ENCODE peak calls at places on chromosomes 2 and 18, in nine cellular contexts. One of them, this sample, is unnamed.

GRCh38 chr2:221104391-221104811 is 467.7 kb downstream of the EPHA4 start:
- DNase-seq in uterus: peak; percentile 31
- DNase-seq in NCI-H2081: no peak
- DNase-seq in CD4-positive, CD25-positive, alpha-beta regulatory T cell: no peak
- DNase-seq in astrocyte: peak; percentile 61
- DNase-seq in osteoblast: peak; percentile 34
- DNase-seq in activated CD4-positive, alpha-beta T cell treated with anti-CD3 and anti-CD28 coated beads, Interleukin-2, amount 10 ng/mL, durations not matched to agents 7 days and 5 days: no peak
- DNase-seq in T follicular helper cell: no peak
- DNase-seq in posterior vena cava: peak; percentile 93
- DNase-seq in this sample: no peak

GRCh38 chr2:193868833-193869232 is 1674.1 kb upstream of the TMEFF2 start:
- DNase-seq in posterior vena cava: no peak
- DNase-seq in astrocyte: no peak
- DNase-seq in uterus: no peak
- DNase-seq in osteoblast: no peak
- DNase-seq in CD4-positive, CD25-positive, alpha-beta regulatory T cell: no peak
- DNase-seq in T follicular helper cell: no peak
- DNase-seq in NCI-H2081: no peak
- DNase-seq in activated CD4-positive, alpha-beta T cell treated with anti-CD3 and anti-CD28 coated beads, Interleukin-2, amount 10 ng/mL, durations not matched to agents 7 days and 5 days: no peak
- DNase-seq in this sample: no peak

GRCh38 chr2:198129609-198130008 is 325.2 kb downstream of the PLCL1 start:
- DNase-seq in NCI-H2081: no peak
- DNase-seq in CD4-positive, CD25-positive, alpha-beta regulatory T cell: no peak
- DNase-seq in T follicular helper cell: no peak
- DNase-seq in activated CD4-positive, alpha-beta T cell treated with anti-CD3 and anti-CD28 coated beads, Interleukin-2, amount 10 ng/mL, durations not matched to agents 7 days and 5 days: no peak
- DNase-seq in osteoblast: no peak
- DNase-seq in astrocyte: no peak
- DNase-seq in uterus: no peak
- DNase-seq in posterior vena cava: no peak
- DNase-seq in this sample: no peak

GRCh38 chr2:158542577-158542976 is 85.8 kb downstream of the PKP4 start:
- DNase-seq in osteoblast: no peak
- DNase-seq in activated CD4-positive, alpha-beta T cell treated with anti-CD3 and anti-CD28 coated beads, Interleukin-2, amount 10 ng/mL, durations not matched to agents 7 days and 5 days: no peak
- DNase-seq in CD4-positive, CD25-positive, alpha-beta regulatory T cell: no peak
- DNase-seq in NCI-H2081: no peak
- DNase-seq in T follicular helper cell: no peak
- DNase-seq in posterior vena cava: no peak
- DNase-seq in uterus: no peak
- DNase-seq in astrocyte: no peak
- DNase-seq in this sample: no peak

GRCh38 chr18:78979682-78980278 is at the start of gene SALL3:
- DNase-seq in astrocyte: no peak
- DNase-seq in posterior vena cava: no peak
- DNase-seq in activated CD4-positive, alpha-beta T cell treated with anti-CD3 and anti-CD28 coated beads, Interleukin-2, amount 10 ng/mL, durations not matched to agents 7 days and 5 days: no peak
- DNase-seq in osteoblast: peak; percentile 91
- DNase-seq in CD4-positive, CD25-positive, alpha-beta regulatory T cell: no peak
- DNase-seq in NCI-H2081: peak; percentile 28
- DNase-seq in uterus: no peak
- DNase-seq in T follicular helper cell: no peak
- DNase-seq in this sample: no peak

GRCh38 chr18:3511980-3512379 is 62.0 kb downstream of the TGIF1 start:
- DNase-seq in T follicular helper cell: no peak
- DNase-seq in activated CD4-positive, alpha-beta T cell treated with anti-CD3 and anti-CD28 coated beads, Interleukin-2, amount 10 ng/mL, durations not matched to agents 7 days and 5 days: no peak
- DNase-seq in NCI-H2081: no peak
- DNase-seq in uterus: no peak
- DNase-seq in CD4-positive, CD25-positive, alpha-beta regulatory T cell: no peak
- DNase-seq in astrocyte: peak; percentile 67
- DNase-seq in posterior vena cava: no peak
- DNase-seq in osteoblast: peak; percentile 80
- DNase-seq in this sample: no peak

GRCh38 chr2:70932631-70933230 is 3.0 kb upstream of the ATP6V1B1 start:
- DNase-seq in osteoblast: no peak
- DNase-seq in uterus: no peak
- DNase-seq in T follicular helper cell: no peak
- DNase-seq in posterior vena cava: no peak
- DNase-seq in astrocyte: no peak
- DNase-seq in activated CD4-positive, alpha-beta T cell treated with anti-CD3 and anti-CD28 coated beads, Interleukin-2, amount 10 ng/mL, durations not matched to agents 7 days and 5 days: peak; percentile 0
- DNase-seq in NCI-H2081: no peak
- DNase-seq in CD4-positive, CD25-positive, alpha-beta regulatory T cell: no peak
- DNase-seq in this sample: no peak

GRCh38 chr2:129619471-129619870 is 360.0 kb upstream of the RAB6C start:
- DNase-seq in NCI-H2081: no peak
- DNase-seq in CD4-positive, CD25-positive, alpha-beta regulatory T cell: no peak
- DNase-seq in uterus: no peak
- DNase-seq in activated CD4-positive, alpha-beta T cell treated with anti-CD3 and anti-CD28 coated beads, Interleukin-2, amount 10 ng/mL, durations not matched to agents 7 days and 5 days: no peak
- DNase-seq in T follicular helper cell: no peak
- DNase-seq in posterior vena cava: no peak
- DNase-seq in astrocyte: no peak
- DNase-seq in osteoblast: no peak
- DNase-seq in this sample: no peak

GRCh38 chr2:15799432-15799827 is 140.9 kb upstream of the MYCN start:
- DNase-seq in uterus: no peak
- DNase-seq in osteoblast: no peak
- DNase-seq in CD4-positive, CD25-positive, alpha-beta regulatory T cell: no peak
- DNase-seq in activated CD4-positive, alpha-beta T cell treated with anti-CD3 and anti-CD28 coated beads, Interleukin-2, amount 10 ng/mL, durations not matched to agents 7 days and 5 days: no peak
- DNase-seq in astrocyte: no peak
- DNase-seq in NCI-H2081: no peak
- DNase-seq in posterior vena cava: no peak
- DNase-seq in T follicular helper cell: no peak
- DNase-seq in this sample: no peak

GRCh38 chr2:240637116-240637900 is 12.0 kb downstream of the GPR35 start:
- DNase-seq in posterior vena cava: peak; percentile 72
- DNase-seq in T follicular helper cell: no peak
- DNase-seq in CD4-positive, CD25-positive, alpha-beta regulatory T cell: no peak
- DNase-seq in astrocyte: no peak
- DNase-seq in osteoblast: peak; percentile 74
- DNase-seq in uterus: no peak
- DNase-seq in activated CD4-positive, alpha-beta T cell treated with anti-CD3 and anti-CD28 coated beads, Interleukin-2, amount 10 ng/mL, durations not matched to agents 7 days and 5 days: no peak
- DNase-seq in NCI-H2081: no peak
- DNase-seq in this sample: no peak

GRCh38 chr2:183438541-183438940 is 314.3 kb downstream of the NUP35 start:
- DNase-seq in T follicular helper cell: no peak
- DNase-seq in NCI-H2081: no peak
- DNase-seq in astrocyte: no peak
- DNase-seq in uterus: no peak
- DNase-seq in osteoblast: no peak
- DNase-seq in CD4-positive, CD25-positive, alpha-beta regulatory T cell: no peak
- DNase-seq in activated CD4-positive, alpha-beta T cell treated with anti-CD3 and anti-CD28 coated beads, Interleukin-2, amount 10 ng/mL, durations not matched to agents 7 days and 5 days: no peak
- DNase-seq in posterior vena cava: no peak
- DNase-seq in this sample: no peak

GRCh38 chr2:213004197-213004821 is 147.1 kb downstream of the IKZF2 start:
- DNase-seq in T follicular helper cell: no peak
- DNase-seq in astrocyte: no peak
- DNase-seq in activated CD4-positive, alpha-beta T cell treated with anti-CD3 and anti-CD28 coated beads, Interleukin-2, amount 10 ng/mL, durations not matched to agents 7 days and 5 days: no peak
- DNase-seq in NCI-H2081: no peak
- DNase-seq in posterior vena cava: no peak
- DNase-seq in CD4-positive, CD25-positive, alpha-beta regulatory T cell: no peak
- DNase-seq in uterus: no peak
- DNase-seq in osteoblast: no peak
- DNase-seq in this sample: no peak

GRCh38 chr2:64461271-64462058 is 7.5 kb downstream of the LGALSL start:
- DNase-seq in posterior vena cava: no peak
- DNase-seq in astrocyte: no peak
- DNase-seq in activated CD4-positive, alpha-beta T cell treated with anti-CD3 and anti-CD28 coated beads, Interleukin-2, amount 10 ng/mL, durations not matched to agents 7 days and 5 days: no peak
- DNase-seq in osteoblast: no peak
- DNase-seq in NCI-H2081: no peak
- DNase-seq in CD4-positive, CD25-positive, alpha-beta regulatory T cell: no peak
- DNase-seq in T follicular helper cell: no peak
- DNase-seq in uterus: no peak
- DNase-seq in this sample: no peak

GRCh38 chr2:16102976-16103380 is 162.6 kb downstream of the MYCN start:
- DNase-seq in NCI-H2081: no peak
- DNase-seq in CD4-positive, CD25-positive, alpha-beta regulatory T cell: no peak
- DNase-seq in activated CD4-positive, alpha-beta T cell treated with anti-CD3 and anti-CD28 coated beads, Interleukin-2, amount 10 ng/mL, durations not matched to agents 7 days and 5 days: no peak
- DNase-seq in posterior vena cava: no peak
- DNase-seq in osteoblast: no peak
- DNase-seq in uterus: no peak
- DNase-seq in T follicular helper cell: no peak
- DNase-seq in astrocyte: no peak
- DNase-seq in this sample: no peak

GRCh38 chr2:68403199-68403644 is 38.1 kb downstream of the PLEK start:
- DNase-seq in CD4-positive, CD25-positive, alpha-beta regulatory T cell: no peak
- DNase-seq in astrocyte: no peak
- DNase-seq in osteoblast: no peak
- DNase-seq in T follicular helper cell: no peak
- DNase-seq in posterior vena cava: no peak
- DNase-seq in NCI-H2081: no peak
- DNase-seq in uterus: no peak
- DNase-seq in activated CD4-positive, alpha-beta T cell treated with anti-CD3 and anti-CD28 coated beads, Interleukin-2, amount 10 ng/mL, durations not matched to agents 7 days and 5 days: no peak
- DNase-seq in this sample: no peak

GRCh38 chr2:15736396-15737180 is 144.9 kb downstream of the DDX1 start:
- DNase-seq in CD4-positive, CD25-positive, alpha-beta regulatory T cell: no peak
- DNase-seq in T follicular helper cell: no peak
- DNase-seq in uterus: no peak
- DNase-seq in astrocyte: no peak
- DNase-seq in activated CD4-positive, alpha-beta T cell treated with anti-CD3 and anti-CD28 coated beads, Interleukin-2, amount 10 ng/mL, durations not matched to agents 7 days and 5 days: no peak
- DNase-seq in posterior vena cava: no peak
- DNase-seq in osteoblast: no peak
- DNase-seq in NCI-H2081: no peak
- DNase-seq in this sample: no peak

GRCh38 chr18:8742382-8743361 is 37.3 kb downstream of the MTCL1 start:
- DNase-seq in NCI-H2081: no peak
- DNase-seq in osteoblast: no peak
- DNase-seq in activated CD4-positive, alpha-beta T cell treated with anti-CD3 and anti-CD28 coated beads, Interleukin-2, amount 10 ng/mL, durations not matched to agents 7 days and 5 days: peak; percentile 60
- DNase-seq in uterus: no peak
- DNase-seq in posterior vena cava: no peak
- DNase-seq in T follicular helper cell: peak; percentile 25
- DNase-seq in CD4-positive, CD25-positive, alpha-beta regulatory T cell: no peak
- DNase-seq in astrocyte: no peak
- DNase-seq in this sample: peak; percentile 72

GRCh38 chr2:178005756-178006155 is 66.8 kb downstream of the PDE11A start:
- DNase-seq in posterior vena cava: no peak
- DNase-seq in NCI-H2081: no peak
- DNase-seq in osteoblast: no peak
- DNase-seq in astrocyte: peak; percentile 5
- DNase-seq in activated CD4-positive, alpha-beta T cell treated with anti-CD3 and anti-CD28 coated beads, Interleukin-2, amount 10 ng/mL, durations not matched to agents 7 days and 5 days: no peak
- DNase-seq in uterus: no peak
- DNase-seq in T follicular helper cell: no peak
- DNase-seq in CD4-positive, CD25-positive, alpha-beta regulatory T cell: no peak
- DNase-seq in this sample: no peak

GRCh38 chr2:43438858-43439655 is 156.8 kb downstream of the THADA start:
- DNase-seq in NCI-H2081: no peak
- DNase-seq in astrocyte: no peak
- DNase-seq in posterior vena cava: no peak
- DNase-seq in osteoblast: no peak
- DNase-seq in CD4-positive, CD25-positive, alpha-beta regulatory T cell: no peak
- DNase-seq in T follicular helper cell: no peak
- DNase-seq in activated CD4-positive, alpha-beta T cell treated with anti-CD3 and anti-CD28 coated beads, Interleukin-2, amount 10 ng/mL, durations not matched to agents 7 days and 5 days: no peak
- DNase-seq in uterus: no peak
- DNase-seq in this sample: no peak

GRCh38 chr2:144460981-144461766 is 58.7 kb downstream of the ZEB2 start:
- DNase-seq in activated CD4-positive, alpha-beta T cell treated with anti-CD3 and anti-CD28 coated beads, Interleukin-2, amount 10 ng/mL, durations not matched to agents 7 days and 5 days: no peak
- DNase-seq in CD4-positive, CD25-positive, alpha-beta regulatory T cell: no peak
- DNase-seq in astrocyte: peak; percentile 93
- DNase-seq in osteoblast: peak; percentile 73
- DNase-seq in uterus: peak; percentile 69
- DNase-seq in T follicular helper cell: no peak
- DNase-seq in posterior vena cava: peak; percentile 81
- DNase-seq in NCI-H2081: no peak
- DNase-seq in this sample: no peak

GRCh38 chr2:69493268-69493667 is 56.0 kb upstream of the NFU1 start:
- DNase-seq in posterior vena cava: no peak
- DNase-seq in NCI-H2081: peak; percentile 20
- DNase-seq in CD4-positive, CD25-positive, alpha-beta regulatory T cell: no peak
- DNase-seq in osteoblast: no peak
- DNase-seq in T follicular helper cell: no peak
- DNase-seq in activated CD4-positive, alpha-beta T cell treated with anti-CD3 and anti-CD28 coated beads, Interleukin-2, amount 10 ng/mL, durations not matched to agents 7 days and 5 days: no peak
- DNase-seq in uterus: no peak
- DNase-seq in astrocyte: no peak
- DNase-seq in this sample: no peak

GRCh38 chr2:133229974-133230373 is 338.3 kb downstream of the NCKAP5 start:
- DNase-seq in NCI-H2081: no peak
- DNase-seq in astrocyte: no peak
- DNase-seq in activated CD4-positive, alpha-beta T cell treated with anti-CD3 and anti-CD28 coated beads, Interleukin-2, amount 10 ng/mL, durations not matched to agents 7 days and 5 days: no peak
- DNase-seq in posterior vena cava: no peak
- DNase-seq in T follicular helper cell: no peak
- DNase-seq in uterus: no peak
- DNase-seq in osteoblast: no peak
- DNase-seq in CD4-positive, CD25-positive, alpha-beta regulatory T cell: no peak
- DNase-seq in this sample: no peak

GRCh38 chr2:146317959-146318358 is 1526.9 kb upstream of the ACVR2A start:
- DNase-seq in astrocyte: peak; percentile 64
- DNase-seq in uterus: no peak
- DNase-seq in activated CD4-positive, alpha-beta T cell treated with anti-CD3 and anti-CD28 coated beads, Interleukin-2, amount 10 ng/mL, durations not matched to agents 7 days and 5 days: no peak
- DNase-seq in T follicular helper cell: no peak
- DNase-seq in CD4-positive, CD25-positive, alpha-beta regulatory T cell: no peak
- DNase-seq in NCI-H2081: no peak
- DNase-seq in osteoblast: peak; percentile 17
- DNase-seq in posterior vena cava: no peak
- DNase-seq in this sample: no peak

GRCh38 chr2:126766295-126766694 is 110.3 kb downstream of the GYPC start:
- DNase-seq in activated CD4-positive, alpha-beta T cell treated with anti-CD3 and anti-CD28 coated beads, Interleukin-2, amount 10 ng/mL, durations not matched to agents 7 days and 5 days: no peak
- DNase-seq in NCI-H2081: no peak
- DNase-seq in T follicular helper cell: no peak
- DNase-seq in CD4-positive, CD25-positive, alpha-beta regulatory T cell: no peak
- DNase-seq in osteoblast: no peak
- DNase-seq in uterus: no peak
- DNase-seq in posterior vena cava: peak; percentile 28
- DNase-seq in astrocyte: no peak
- DNase-seq in this sample: no peak

GRCh38 chr2:219453691-219454131 is 19.1 kb downstream of the SPEG start:
- DNase-seq in NCI-H2081: no peak
- DNase-seq in astrocyte: peak; percentile 93
- DNase-seq in T follicular helper cell: no peak
- DNase-seq in osteoblast: peak; percentile 94
- DNase-seq in activated CD4-positive, alpha-beta T cell treated with anti-CD3 and anti-CD28 coated beads, Interleukin-2, amount 10 ng/mL, durations not matched to agents 7 days and 5 days: no peak
- DNase-seq in posterior vena cava: peak; percentile 91
- DNase-seq in CD4-positive, CD25-positive, alpha-beta regulatory T cell: no peak
- DNase-seq in uterus: peak; percentile 99
- DNase-seq in this sample: no peak